ENCODE peak calls at places on chromosomes 13 and 19, in four cellular contexts. One of them, this sample, is unnamed.

GRCh38 chr13:37418490-37418889 is 180.1 kb downstream of the POSTN start:
- DNase-seq in naive thymus-derived CD4-positive, alpha-beta T cell: no peak
- DNase-seq in tibial nerve: no peak
- DNase-seq in left ventricle myocardium inferior: no peak
- DNase-seq in this sample: no peak

GRCh38 chr13:35769812-35770211 is 293.3 kb upstream of the MAB21L1 start:
- DNase-seq in left ventricle myocardium inferior: no peak
- DNase-seq in tibial nerve: no peak
- DNase-seq in naive thymus-derived CD4-positive, alpha-beta T cell: no peak
- DNase-seq in this sample: no peak

GRCh38 chr19:57850553-57851017 is 926 bp downstream of the ZNF587 start:
- DNase-seq in naive thymus-derived CD4-positive, alpha-beta T cell: no peak
- DNase-seq in left ventricle myocardium inferior: no peak
- DNase-seq in tibial nerve: no peak
- DNase-seq in this sample: no peak

GRCh38 chr13:50668882-50669281 is 174.6 kb downstream of the DLEU7 start:
- DNase-seq in tibial nerve: no peak
- DNase-seq in left ventricle myocardium inferior: no peak
- DNase-seq in naive thymus-derived CD4-positive, alpha-beta T cell: no peak
- DNase-seq in this sample: no peak

GRCh38 chr19:10389863-10390262 is 9.5 kb upstream of the TYK2 start:
- DNase-seq in tibial nerve: no peak
- DNase-seq in naive thymus-derived CD4-positive, alpha-beta T cell: no peak
- DNase-seq in left ventricle myocardium inferior: no peak
- DNase-seq in this sample: no peak

GRCh38 chr13:98896868-98897144 is 81.1 kb downstream of the DOCK9 start:
- DNase-seq in tibial nerve: no peak
- DNase-seq in naive thymus-derived CD4-positive, alpha-beta T cell: no peak
- DNase-seq in left ventricle myocardium inferior: no peak
- DNase-seq in this sample: no peak

GRCh38 chr19:30311911-30312310 is 60.3 kb upstream of the ZNF536 start:
- DNase-seq in tibial nerve: no peak
- DNase-seq in left ventricle myocardium inferior: no peak
- DNase-seq in naive thymus-derived CD4-positive, alpha-beta T cell: no peak
- DNase-seq in this sample: no peak

GRCh38 chr19:47379398-47379938 is 30.4 kb downstream of the DHX34 start:
- DNase-seq in left ventricle myocardium inferior: no peak
- DNase-seq in naive thymus-derived CD4-positive, alpha-beta T cell: no peak
- DNase-seq in tibial nerve: no peak
- DNase-seq in this sample: no peak

GRCh38 chr13:74871671-74872070 is 610.3 kb downstream of the TBC1D4 start:
- DNase-seq in left ventricle myocardium inferior: no peak
- DNase-seq in naive thymus-derived CD4-positive, alpha-beta T cell: no peak
- DNase-seq in tibial nerve: no peak
- DNase-seq in this sample: no peak

GRCh38 chr19:5479958-5480357 is 24.7 kb downstream of the ZNRF4 start:
- DNase-seq in naive thymus-derived CD4-positive, alpha-beta T cell: no peak
- DNase-seq in left ventricle myocardium inferior: no peak
- DNase-seq in tibial nerve: no peak
- DNase-seq in this sample: no peak

GRCh38 chr19:18446145-18446810 is 8.3 kb upstream of the ISYNA1 start:
- DNase-seq in naive thymus-derived CD4-positive, alpha-beta T cell: no peak
- DNase-seq in tibial nerve: no peak
- DNase-seq in left ventricle myocardium inferior: no peak
- DNase-seq in this sample: no peak

GRCh38 chr19:6023936-6024335 is 46.0 kb upstream of the RANBP3 start:
- DNase-seq in naive thymus-derived CD4-positive, alpha-beta T cell: no peak
- DNase-seq in tibial nerve: no peak
- DNase-seq in left ventricle myocardium inferior: no peak
- DNase-seq in this sample: peak

GRCh38 chr19:19444694-19445155 is 39.2 kb downstream of the GATAD2A start:
- DNase-seq in naive thymus-derived CD4-positive, alpha-beta T cell: no peak
- DNase-seq in tibial nerve: no peak
- DNase-seq in left ventricle myocardium inferior: no peak
- DNase-seq in this sample: no peak

GRCh38 chr13:49791214-49791752 is 1.2 kb downstream of the KPNA3 start:
- DNase-seq in tibial nerve: no peak
- DNase-seq in left ventricle myocardium inferior: no peak
- DNase-seq in naive thymus-derived CD4-positive, alpha-beta T cell: no peak
- DNase-seq in this sample: no peak

GRCh38 chr13:40457844-40458243 is 208.6 kb downstream of the FOXO1 start:
- DNase-seq in left ventricle myocardium inferior: no peak
- DNase-seq in tibial nerve: no peak
- DNase-seq in naive thymus-derived CD4-positive, alpha-beta T cell: no peak
- DNase-seq in this sample: no peak

GRCh38 chr13:111505175-111505777 is 184.8 kb downstream of the TEX29 start:
- DNase-seq in left ventricle myocardium inferior: no peak
- DNase-seq in naive thymus-derived CD4-positive, alpha-beta T cell: no peak
- DNase-seq in tibial nerve: no peak
- DNase-seq in this sample: no peak

GRCh38 chr13:114131581-114132418 is 623 bp downstream of the RASA3 start:
- DNase-seq in naive thymus-derived CD4-positive, alpha-beta T cell: peak
- DNase-seq in left ventricle myocardium inferior: peak
- DNase-seq in tibial nerve: no peak
- DNase-seq in this sample: peak

GRCh38 chr19:15101479-15102082 is 5.6 kb upstream of the SYDE1 start:
- DNase-seq in naive thymus-derived CD4-positive, alpha-beta T cell: peak
- DNase-seq in left ventricle myocardium inferior: no peak
- DNase-seq in tibial nerve: no peak
- DNase-seq in this sample: no peak

GRCh38 chr19:55486971-55487883 is 1.0 kb upstream of the SSC5D start:
- DNase-seq in left ventricle myocardium inferior: peak
- DNase-seq in naive thymus-derived CD4-positive, alpha-beta T cell: no peak
- DNase-seq in tibial nerve: peak
- DNase-seq in this sample: no peak

GRCh38 chr19:51380379-51380778 is 7.4 kb downstream of the LIM2 start:
- DNase-seq in left ventricle myocardium inferior: no peak
- DNase-seq in naive thymus-derived CD4-positive, alpha-beta T cell: no peak
- DNase-seq in tibial nerve: no peak
- DNase-seq in this sample: no peak

GRCh38 chr13:48493076-48493765 is 39.7 kb downstream of the RCBTB2 start:
- DNase-seq in tibial nerve: no peak
- DNase-seq in left ventricle myocardium inferior: no peak
- DNase-seq in naive thymus-derived CD4-positive, alpha-beta T cell: peak
- DNase-seq in this sample: no peak

GRCh38 chr13:74132152-74132767 is 1.9 kb downstream of the KLF12 start:
- DNase-seq in naive thymus-derived CD4-positive, alpha-beta T cell: peak
- DNase-seq in tibial nerve: no peak
- DNase-seq in left ventricle myocardium inferior: no peak
- DNase-seq in this sample: no peak

GRCh38 chr13:110403721-110404120 is 96.6 kb downstream of the COL4A2 start:
- DNase-seq in left ventricle myocardium inferior: no peak
- DNase-seq in naive thymus-derived CD4-positive, alpha-beta T cell: no peak
- DNase-seq in tibial nerve: no peak
- DNase-seq in this sample: no peak

DNA sequence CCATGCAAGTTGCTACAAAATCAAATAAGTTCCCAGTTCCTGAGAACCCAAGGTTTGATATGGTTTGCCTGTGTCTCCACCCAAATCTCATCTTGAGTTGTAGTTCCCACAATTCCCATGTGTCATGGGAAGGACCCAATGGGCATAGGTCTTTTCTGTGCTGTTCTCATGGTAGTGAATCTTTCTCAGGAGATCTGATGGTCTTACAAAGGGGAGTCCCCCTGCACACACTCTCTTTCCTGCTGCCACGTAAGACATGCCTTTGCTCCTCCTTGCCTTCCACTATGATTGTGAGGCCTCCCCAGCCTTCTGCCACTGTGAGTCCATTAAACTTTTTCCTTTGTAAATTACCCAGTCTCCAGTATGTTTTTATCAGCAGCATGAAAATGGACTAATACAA is 28.5 kb upstream of the TSHZ3 start:
- DNase-seq in tibial nerve: no peak
- DNase-seq in left ventricle myocardium inferior: no peak
- DNase-seq in naive thymus-derived CD4-positive, alpha-beta T cell: no peak
- DNase-seq in this sample: no peak
- H3K27ac ChIP-seq in tibial nerve: no peak
- H3K27ac ChIP-seq in left ventricle myocardium inferior: peak
- H3K27ac ChIP-seq in naive thymus-derived CD4-positive, alpha-beta T cell: no peak
- H3K27ac ChIP-seq in this sample: no peak

GRCh38 chr19:3453840-3454239 is 26.5 kb downstream of the SMIM24 start:
- DNase-seq in tibial nerve: no peak
- DNase-seq in left ventricle myocardium inferior: no peak
- DNase-seq in naive thymus-derived CD4-positive, alpha-beta T cell: no peak
- DNase-seq in this sample: no peak

GRCh38 chr19:3452456-3453068 is 27.8 kb downstream of the SMIM24 start:
- DNase-seq in tibial nerve: no peak
- DNase-seq in naive thymus-derived CD4-positive, alpha-beta T cell: no peak
- DNase-seq in left ventricle myocardium inferior: no peak
- DNase-seq in this sample: no peak

GRCh38 chr19:3450796-3451411 is 29.4 kb downstream of the SMIM24 start:
- DNase-seq in naive thymus-derived CD4-positive, alpha-beta T cell: no peak
- DNase-seq in left ventricle myocardium inferior: peak
- DNase-seq in tibial nerve: no peak
- DNase-seq in this sample: peak

GRCh38 chr19:3448616-3449334 is 31.6 kb downstream of the SMIM24 start:
- DNase-seq in naive thymus-derived CD4-positive, alpha-beta T cell: no peak
- DNase-seq in tibial nerve: no peak
- DNase-seq in left ventricle myocardium inferior: no peak
- DNase-seq in this sample: no peak

GRCh38 chr19:3451451-3451866 is 28.9 kb downstream of the SMIM24 start:
- DNase-seq in naive thymus-derived CD4-positive, alpha-beta T cell: no peak
- DNase-seq in tibial nerve: no peak
- DNase-seq in left ventricle myocardium inferior: no peak
- DNase-seq in this sample: no peak
- H3K27ac ChIP-seq in naive thymus-derived CD4-positive, alpha-beta T cell: no peak
- H3K27ac ChIP-seq in tibial nerve: peak
- H3K27ac ChIP-seq in left ventricle myocardium inferior: peak
- H3K27ac ChIP-seq in this sample: peak

GRCh38 chr19:12665646-12666304 is 767 bp downstream of the MAN2B1 start:
- DNase-seq in left ventricle myocardium inferior: no peak
- DNase-seq in naive thymus-derived CD4-positive, alpha-beta T cell: no peak
- DNase-seq in tibial nerve: no peak
- DNase-seq in this sample: no peak

GRCh38 chr19:12665281-12665573 is 1.3 kb downstream of the MAN2B1 start:
- DNase-seq in left ventricle myocardium inferior: peak
- DNase-seq in tibial nerve: peak
- DNase-seq in naive thymus-derived CD4-positive, alpha-beta T cell: peak
- DNase-seq in this sample: peak

GRCh38 chr19:12667903-12668302 is 1.3 kb downstream of the WDR83 start:
- DNase-seq in tibial nerve: no peak
- DNase-seq in naive thymus-derived CD4-positive, alpha-beta T cell: no peak
- DNase-seq in left ventricle myocardium inferior: no peak
- DNase-seq in this sample: no peak

GRCh38 chr19:12666305-12667048 is at the start of the genes MAN2B1 and WDR83:
- DNase-seq in tibial nerve: peak
- DNase-seq in naive thymus-derived CD4-positive, alpha-beta T cell: peak
- DNase-seq in left ventricle myocardium inferior: peak
- DNase-seq in this sample: peak

GRCh38 chr19:12664406-12665280 is 1.9 kb downstream of the MAN2B1 start:
- DNase-seq in naive thymus-derived CD4-positive, alpha-beta T cell: no peak
- DNase-seq in tibial nerve: no peak
- DNase-seq in left ventricle myocardium inferior: no peak
- DNase-seq in this sample: no peak
- H3K27ac ChIP-seq in naive thymus-derived CD4-positive, alpha-beta T cell: peak
- H3K27ac ChIP-seq in tibial nerve: no peak
- H3K27ac ChIP-seq in left ventricle myocardium inferior: no peak
- H3K27ac ChIP-seq in this sample: no peak

DNA sequence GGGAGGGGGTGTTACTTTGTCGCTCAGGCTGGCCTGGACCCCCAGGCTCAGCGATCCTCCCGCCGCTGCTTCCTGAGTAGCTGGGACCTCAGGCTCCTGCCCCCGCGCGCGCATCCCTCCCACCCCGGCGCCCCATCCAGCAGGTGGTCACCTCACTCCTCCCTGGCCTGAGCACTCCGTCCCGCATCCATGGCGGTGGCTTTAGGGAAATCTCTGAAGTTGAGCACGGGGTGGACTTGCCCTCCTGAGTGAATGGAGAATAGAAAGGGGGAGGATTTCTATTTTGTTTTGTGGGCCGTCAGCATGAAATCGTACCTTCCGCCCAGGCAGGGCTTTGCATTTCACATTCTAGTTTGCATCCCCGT is 413 bp upstream of the ZNF813 start:
- DNase-seq in naive thymus-derived CD4-positive, alpha-beta T cell: no peak
- DNase-seq in tibial nerve: no peak
- DNase-seq in left ventricle myocardium inferior: peak
- DNase-seq in this sample: peak
- H3K27ac ChIP-seq in naive thymus-derived CD4-positive, alpha-beta T cell: peak
- H3K27ac ChIP-seq in tibial nerve: no peak
- H3K27ac ChIP-seq in left ventricle myocardium inferior: peak
- H3K27ac ChIP-seq in this sample: peak

This sample was measured in lower lobe of right lung.